ENCODE peak calls at places on chromosomes 6 and 20, in four cellular contexts. One of them, this sample, is unnamed.

GRCh38 chr6:157825243-157825904 is 2.3 kb downstream of the SNX9 start:
- DNase-seq in kidney: no peak
- DNase-seq in cardiac muscle cell: peak; percentile 67
- DNase-seq in upper lobe of right lung: no peak
- DNase-seq in this sample: no peak

GRCh38 chr6:165729307-165729936 is 66.4 kb upstream of the PDE10A start:
- DNase-seq in kidney: no peak
- DNase-seq in cardiac muscle cell: peak; percentile 56
- DNase-seq in upper lobe of right lung: no peak
- DNase-seq in this sample: no peak

GRCh38 chr6:146361367-146361924 is 182.2 kb upstream of the RAB32 start:
- DNase-seq in kidney: no peak
- DNase-seq in cardiac muscle cell: peak; percentile 63
- DNase-seq in upper lobe of right lung: no peak
- DNase-seq in this sample: no peak

GRCh38 chr6:14029605-14030004 is 88.0 kb upstream of the CD83 start:
- DNase-seq in kidney: no peak
- DNase-seq in cardiac muscle cell: no peak
- DNase-seq in upper lobe of right lung: no peak
- DNase-seq in this sample: no peak

GRCh38 chr6:3135668-3136297 is 17.3 kb downstream of the BPHL start:
- DNase-seq in kidney: no peak
- DNase-seq in cardiac muscle cell: no peak
- DNase-seq in upper lobe of right lung: no peak
- DNase-seq in this sample: no peak

GRCh38 chr6:170265655-170266054 is 25.2 kb downstream of the DLL1 start:
- DNase-seq in kidney: peak; percentile 66
- DNase-seq in cardiac muscle cell: peak; percentile 44
- DNase-seq in upper lobe of right lung: peak; percentile 80
- DNase-seq in this sample: peak; percentile 83

GRCh38 chr6:71454083-71454482 is 165.5 kb downstream of the OGFRL1 start:
- DNase-seq in kidney: no peak
- DNase-seq in cardiac muscle cell: no peak
- DNase-seq in upper lobe of right lung: no peak
- DNase-seq in this sample: no peak

GRCh38 chr6:2369606-2370005 is 124.2 kb upstream of the GMDS start:
- DNase-seq in kidney: no peak
- DNase-seq in cardiac muscle cell: no peak
- DNase-seq in upper lobe of right lung: no peak
- DNase-seq in this sample: no peak

GRCh38 chr6:135496805-135497411 is 632 bp downstream of the AHI1 start:
- DNase-seq in kidney: no peak
- DNase-seq in cardiac muscle cell: no peak
- DNase-seq in upper lobe of right lung: no peak
- DNase-seq in this sample: no peak

DNA sequence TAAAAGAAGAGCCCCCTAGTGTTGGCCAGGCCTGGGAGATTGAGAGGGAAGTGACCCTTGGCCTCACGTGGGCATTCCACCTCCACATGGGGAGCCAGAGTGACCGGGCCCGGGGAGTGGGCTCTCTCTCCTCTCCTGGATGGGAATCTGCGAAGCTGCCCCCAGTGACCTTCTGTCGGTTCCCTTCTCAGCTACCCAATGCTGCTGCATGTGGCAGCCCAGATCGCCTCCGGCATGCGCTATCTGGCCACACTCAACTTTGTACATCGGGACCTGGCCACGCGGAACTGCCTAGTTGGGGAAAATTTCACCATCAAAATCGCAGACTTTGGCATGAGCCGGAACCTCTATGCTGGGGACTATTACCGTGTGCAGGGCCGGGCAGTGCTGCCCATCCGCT is 10.1 kb upstream of the GTF2H4 start:
- DNase-seq in kidney: no peak
- DNase-seq in cardiac muscle cell: no peak
- DNase-seq in upper lobe of right lung: peak; percentile 43
- DNase-seq in this sample: no peak
- H3K27ac ChIP-seq in kidney: no peak overlapping the region
- H3K27ac ChIP-seq in cardiac muscle cell: no peak overlapping the region
- H3K27ac ChIP-seq in upper lobe of right lung: no peak overlapping the region
- H3K27ac ChIP-seq in this sample: no peak overlapping the region

GRCh38 chr6:47698342-47698787 is at the start of gene ADGRF4:
- DNase-seq in kidney: no peak
- DNase-seq in cardiac muscle cell: peak; percentile 80
- DNase-seq in upper lobe of right lung: no peak
- DNase-seq in this sample: no peak
- H3K27ac ChIP-seq in kidney: no peak within 1 kb of the TSS
- H3K27ac ChIP-seq in cardiac muscle cell: no peak within 1 kb of the TSS
- H3K27ac ChIP-seq in upper lobe of right lung: no peak within 1 kb of the TSS
- H3K27ac ChIP-seq in this sample: no peak within 1 kb of the TSS

GRCh38 chr6:103983000-103983399 is 876.7 kb downstream of the HACE1 start:
- DNase-seq in kidney: no peak
- DNase-seq in cardiac muscle cell: no peak
- DNase-seq in upper lobe of right lung: no peak
- DNase-seq in this sample: no peak
- H3K27ac ChIP-seq in kidney: no peak overlapping the region
- H3K27ac ChIP-seq in cardiac muscle cell: no peak overlapping the region
- H3K27ac ChIP-seq in upper lobe of right lung: no peak overlapping the region
- H3K27ac ChIP-seq in this sample: no peak overlapping the region

DNA sequence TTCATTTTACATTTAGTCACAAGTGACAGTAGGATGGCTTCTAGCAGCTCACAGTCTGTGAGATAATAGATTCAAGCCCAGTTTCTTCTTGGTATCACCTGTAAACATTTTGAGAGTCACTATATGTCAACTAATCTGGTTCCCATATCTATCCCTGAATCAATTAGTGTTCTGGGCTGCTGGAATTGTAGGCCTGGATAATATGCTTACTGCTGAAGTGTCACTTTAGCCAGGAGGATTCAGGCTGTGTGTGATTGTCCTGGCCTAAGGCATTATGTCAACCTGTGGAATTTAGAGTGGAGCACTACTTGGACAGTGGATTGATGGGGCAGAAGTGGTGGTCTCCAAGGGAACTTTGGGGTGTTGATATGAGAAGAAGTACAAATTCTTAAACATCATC is 1071.8 kb upstream of the CITED2 start:
- DNase-seq in kidney: no peak
- DNase-seq in cardiac muscle cell: no peak
- DNase-seq in upper lobe of right lung: no peak
- DNase-seq in this sample: no peak
- H3K27ac ChIP-seq in kidney: no peak overlapping the region
- H3K27ac ChIP-seq in cardiac muscle cell: peak overlapping the region; percentile 94
- H3K27ac ChIP-seq in upper lobe of right lung: no peak overlapping the region
- H3K27ac ChIP-seq in this sample: no peak overlapping the region

GRCh38 chr6:148971027-148971927 is 224.4 kb downstream of the UST start:
- DNase-seq in kidney: no peak
- DNase-seq in cardiac muscle cell: no peak
- DNase-seq in upper lobe of right lung: no peak
- DNase-seq in this sample: no peak

GRCh38 chr6:148967546-148967945 is 220.7 kb downstream of the UST start:
- DNase-seq in kidney: no peak
- DNase-seq in cardiac muscle cell: no peak
- DNase-seq in upper lobe of right lung: no peak
- DNase-seq in this sample: no peak

GRCh38 chr6:148969679-148970078 is 222.8 kb downstream of the UST start:
- DNase-seq in kidney: no peak
- DNase-seq in cardiac muscle cell: peak; percentile 33
- DNase-seq in upper lobe of right lung: no peak
- DNase-seq in this sample: no peak

GRCh38 chr6:148968636-148969270 is 221.9 kb downstream of the UST start:
- DNase-seq in kidney: no peak
- DNase-seq in cardiac muscle cell: no peak
- DNase-seq in upper lobe of right lung: no peak
- DNase-seq in this sample: no peak

DNA sequence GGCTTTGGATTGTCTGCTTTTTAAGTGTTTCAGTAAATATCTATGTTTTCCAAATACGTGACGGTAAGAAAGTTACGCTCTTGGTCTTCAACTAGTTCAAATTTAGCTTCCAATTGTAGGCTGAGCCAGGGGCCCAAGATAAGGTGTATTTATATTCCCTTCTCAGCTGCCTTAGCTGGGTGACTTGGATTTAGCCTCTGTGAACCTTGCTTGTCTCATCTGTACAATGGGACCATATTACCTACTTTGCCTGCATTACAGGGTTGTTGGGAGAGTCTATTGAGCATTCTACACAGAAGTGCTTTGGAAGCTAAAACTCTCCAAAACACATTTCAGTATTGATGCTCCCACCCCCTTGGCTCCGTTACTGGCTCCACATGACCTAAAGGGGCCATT is 222.4 kb downstream of the UST start:
- DNase-seq in kidney: no peak
- DNase-seq in cardiac muscle cell: no peak
- DNase-seq in upper lobe of right lung: no peak
- DNase-seq in this sample: no peak
- H3K27ac ChIP-seq in kidney: no peak overlapping the region
- H3K27ac ChIP-seq in cardiac muscle cell: no peak overlapping the region
- H3K27ac ChIP-seq in upper lobe of right lung: no peak overlapping the region
- H3K27ac ChIP-seq in this sample: no peak overlapping the region

DNA sequence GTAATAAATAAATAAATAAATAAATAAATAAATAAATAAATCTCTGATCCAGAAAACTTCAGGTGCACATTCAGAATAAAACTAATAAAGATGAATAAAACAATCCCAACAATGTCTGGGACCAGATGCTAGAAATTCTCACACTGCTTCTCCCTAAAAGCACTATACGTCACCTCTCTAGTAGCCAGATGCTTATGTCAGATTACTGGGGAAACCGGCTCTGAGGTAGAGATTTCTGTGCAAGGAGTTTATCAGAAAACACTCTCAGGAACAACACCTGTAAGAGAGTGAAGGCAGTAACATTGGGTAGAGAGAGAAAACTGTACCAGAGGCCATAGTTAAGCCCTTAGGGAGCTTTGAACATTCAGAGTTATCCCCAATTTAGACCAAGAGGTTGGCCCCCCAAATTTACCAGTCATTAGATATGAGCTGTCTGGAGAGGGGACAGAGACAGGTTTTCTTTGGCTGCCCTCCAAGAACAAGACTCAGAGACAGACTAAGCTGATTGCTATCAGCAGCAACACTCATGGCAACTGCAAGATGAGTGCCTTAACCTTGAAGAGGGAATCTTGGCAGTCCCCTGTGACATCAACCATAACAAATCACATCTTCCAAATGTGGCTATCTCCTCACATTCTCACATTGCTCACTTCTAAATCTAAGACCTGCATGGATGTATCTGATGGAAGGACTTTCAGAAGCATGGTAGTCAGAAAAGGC is 151.2 kb upstream of the BMP5 start:
- DNase-seq in kidney: no peak
- DNase-seq in cardiac muscle cell: no peak
- DNase-seq in upper lobe of right lung: no peak
- DNase-seq in this sample: no peak
- H3K27ac ChIP-seq in kidney: no peak overlapping the region
- H3K27ac ChIP-seq in cardiac muscle cell: peak overlapping the region; percentile 5
- H3K27ac ChIP-seq in upper lobe of right lung: no peak overlapping the region
- H3K27ac ChIP-seq in this sample: no peak overlapping the region

GRCh38 chr20:45189067-45189611 is 14.4 kb downstream of the PI3 start:
- DNase-seq in kidney: no peak
- DNase-seq in cardiac muscle cell: no peak
- DNase-seq in upper lobe of right lung: no peak
- DNase-seq in this sample: no peak

GRCh38 chr20:45189861-45190260 is 15.2 kb downstream of the PI3 start:
- DNase-seq in kidney: no peak
- DNase-seq in cardiac muscle cell: no peak
- DNase-seq in upper lobe of right lung: no peak
- DNase-seq in this sample: no peak

GRCh38 chr20:45193331-45193730 is 13.5 kb upstream of the SEMG1 start:
- DNase-seq in kidney: no peak
- DNase-seq in cardiac muscle cell: no peak
- DNase-seq in upper lobe of right lung: no peak
- DNase-seq in this sample: no peak

GRCh38 chr20:45187693-45188092 is 13.0 kb downstream of the PI3 start:
- DNase-seq in kidney: no peak
- DNase-seq in cardiac muscle cell: no peak
- DNase-seq in upper lobe of right lung: no peak
- DNase-seq in this sample: no peak

GRCh38 chr20:45191926-45192325 is 14.9 kb upstream of the SEMG1 start:
- DNase-seq in kidney: no peak
- DNase-seq in cardiac muscle cell: no peak
- DNase-seq in upper lobe of right lung: no peak
- DNase-seq in this sample: no peak
- H3K27ac ChIP-seq in kidney: no peak overlapping the region
- H3K27ac ChIP-seq in cardiac muscle cell: no peak overlapping the region
- H3K27ac ChIP-seq in upper lobe of right lung: no peak overlapping the region
- H3K27ac ChIP-seq in this sample: no peak overlapping the region

GRCh38 chr6:42885702-42886101 is 6.3 kb downstream of the RPL7L1 start:
- DNase-seq in kidney: no peak
- DNase-seq in cardiac muscle cell: no peak
- DNase-seq in upper lobe of right lung: no peak
- DNase-seq in this sample: no peak

GRCh38 chr6:42890311-42891198 is 11.1 kb downstream of the RPL7L1 start:
- DNase-seq in kidney: peak; percentile 96
- DNase-seq in cardiac muscle cell: peak; percentile 99
- DNase-seq in upper lobe of right lung: peak; percentile 95
- DNase-seq in this sample: peak; percentile 95

GRCh38 chr6:42891199-42891722 is 11.8 kb downstream of the RPL7L1 start:
- DNase-seq in kidney: no peak
- DNase-seq in cardiac muscle cell: no peak
- DNase-seq in upper lobe of right lung: no peak
- DNase-seq in this sample: no peak

DNA sequence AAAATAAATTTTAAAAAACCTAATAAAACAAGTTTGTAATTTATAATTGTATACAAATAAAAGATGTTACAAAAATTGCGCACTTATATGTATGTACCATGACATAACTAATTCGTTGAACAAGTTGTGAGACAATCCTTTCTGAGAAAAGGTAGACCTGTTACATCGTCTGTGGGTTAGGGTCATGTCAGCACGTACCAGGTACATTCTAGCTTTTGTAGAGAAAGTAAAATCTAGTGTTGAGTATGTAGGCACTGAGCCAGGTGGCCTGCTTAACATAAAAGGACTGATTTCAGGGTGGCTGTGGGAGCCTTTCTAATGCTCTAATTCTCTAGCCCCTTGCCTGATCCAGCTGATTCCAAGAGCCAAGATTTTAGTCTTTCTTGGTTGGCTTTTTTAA is 10.4 kb downstream of the RPL7L1 start:
- DNase-seq in kidney: no peak
- DNase-seq in cardiac muscle cell: peak; percentile 33
- DNase-seq in upper lobe of right lung: no peak
- DNase-seq in this sample: no peak
- H3K27ac ChIP-seq in kidney: no peak overlapping the region
- H3K27ac ChIP-seq in cardiac muscle cell: peak overlapping the region; percentile 95
- H3K27ac ChIP-seq in upper lobe of right lung: peak overlapping the region; percentile 90
- H3K27ac ChIP-seq in this sample: peak overlapping the region; percentile 95

GRCh38 chr6:32604434-32604877 is 14.8 kb upstream of the HLA-DRB1 start:
- DNase-seq in kidney: no peak
- DNase-seq in cardiac muscle cell: no peak
- DNase-seq in upper lobe of right lung: no peak
- DNase-seq in this sample: no peak
- H3K27ac ChIP-seq in kidney: peak overlapping the region; percentile 76
- H3K27ac ChIP-seq in cardiac muscle cell: no peak overlapping the region
- H3K27ac ChIP-seq in upper lobe of right lung: no peak overlapping the region
- H3K27ac ChIP-seq in this sample: peak overlapping the region; percentile 69

DNA sequence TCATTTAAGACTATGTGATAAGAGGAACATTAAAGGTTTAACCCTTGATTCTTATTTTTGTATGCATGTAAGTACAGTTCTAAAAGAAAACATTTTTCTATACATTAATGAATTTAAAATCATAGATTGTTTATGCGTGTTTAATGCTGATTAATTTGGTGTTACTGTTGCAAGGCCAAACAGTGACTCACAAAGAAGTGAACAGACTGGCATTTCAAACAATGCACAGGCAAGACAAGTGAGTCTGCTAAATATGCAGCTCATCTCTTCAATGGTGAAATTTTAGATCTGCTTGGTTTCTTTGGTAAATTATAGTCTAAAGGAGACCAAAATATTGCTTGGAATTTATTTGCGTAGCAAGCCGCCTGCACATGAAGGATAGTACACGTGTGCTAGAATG is 417.4 kb upstream of the SOX4 start:
- DNase-seq in kidney: no peak
- DNase-seq in cardiac muscle cell: no peak
- DNase-seq in upper lobe of right lung: no peak
- DNase-seq in this sample: no peak
- H3K27ac ChIP-seq in kidney: no peak overlapping the region
- H3K27ac ChIP-seq in cardiac muscle cell: no peak overlapping the region
- H3K27ac ChIP-seq in upper lobe of right lung: no peak overlapping the region
- H3K27ac ChIP-seq in this sample: no peak overlapping the region

This sample was measured in left lung.